ENCODE peak calls at places on chromosomes 16 and 17, in five cellular contexts. K is PC-3, S is spleen, X is breast epithelium, P is heart right ventricle. E is an unnamed sample.

GRCh38 chr16:86566966-86567700 is 504 bp downstream of the FOXC2 start:
- DNase-seq in P (peak; percentile 41), S (peak; percentile 71), X (no peak), K (no peak), E (no peak)

GRCh38 chr16:1416521-1416941 is 2.0 kb upstream of the UNKL start:
- DNase-seq in K (peak; percentile 20), S (no peak), P (no peak), X (no peak), E (no peak)

GRCh38 chr16:86240716-86241363 is 269.5 kb upstream of the FOXF1 start:
- DNase-seq in S (no peak), X (peak; percentile 2), K (no peak), P (no peak), E (no peak)

GRCh38 chr17:27975146-27976011 is 67.1 kb upstream of the NLK start:
- DNase-seq in X (no peak), K (peak; percentile 79), P (no peak), S (no peak), E (no peak)

GRCh38 chr16:53600076-53600475 is 97.1 kb upstream of the AKTIP start:
- DNase-seq in K (no peak), P (no peak), S (no peak), X (no peak), E (no peak)

GRCh38 chr16:17277981-17278381 is 192.8 kb downstream of the XYLT1 start:
- DNase-seq in P (no peak), X (no peak), S (no peak), K (no peak), E (no peak)

GRCh38 chr17:58092101-58092796 is 9.0 kb downstream of the DYNLL2 start:
- DNase-seq in K (no peak), S (no peak), P (no peak), X (no peak), E (no peak)

GRCh38 chr17:17503566-17504130 is 7.5 kb upstream of the RASD1 start:
- DNase-seq in X (no peak), S (peak; percentile 41), P (no peak), K (no peak), E (peak; percentile 57)

GRCh38 chr16:48117217-48118105 is 38.3 kb downstream of the ABCC12 start:
- DNase-seq in S (peak; percentile 82), K (peak; percentile 56), P (peak; percentile 53), X (no peak), E (no peak)

GRCh38 chr16:88552815-88553214 is 17.4 kb upstream of the ZC3H18 start:
- DNase-seq in K (no peak), X (no peak), S (no peak), P (no peak), E (no peak)

GRCh38 chr16:87681990-87682570 is 79.8 kb downstream of the JPH3 start:
- DNase-seq in S (no peak), K (no peak), P (no peak), X (no peak), E (no peak)

GRCh38 chr17:682150-682549 is 32.5 kb downstream of the VPS53 start:
- DNase-seq in K (no peak), X (no peak), S (no peak), P (no peak), E (no peak)

GRCh38 chr17:74354123-74354522 is 7.5 kb downstream of the BTBD17 start:
- DNase-seq in K (peak; percentile 44), S (peak; percentile 88), X (no peak), P (peak; percentile 54), E (no peak)

GRCh38 chr16:75105306-75106061 is 11.1 kb downstream of the LDHD start:
- DNase-seq in S (peak; percentile 78), K (no peak), X (no peak), P (peak; percentile 55), E (no peak)

GRCh38 chr16:88316151-88316550 is 66.6 kb upstream of the ZNF469 start:
- DNase-seq in X (no peak), P (no peak), S (no peak), K (no peak), E (no peak)

GRCh38 chr16:26554030-26554429 is 512.7 kb upstream of the C16orf82 start:
- DNase-seq in X (no peak), S (no peak), P (no peak), K (no peak), E (no peak)

GRCh38 chr16:65681406-65681805 is 559.5 kb upstream of the CDH11 start:
- DNase-seq in X (no peak), S (no peak), P (no peak), K (no peak), E (no peak)

GRCh38 chr16:14132696-14133048 is 61.6 kb downstream of the MRTFB start:
- DNase-seq in S (no peak), P (no peak), K (no peak), X (no peak), E (no peak)

GRCh38 chr17:18141210-18141803 is 32.8 kb downstream of the MYO15A start:
- DNase-seq in K (peak; percentile 82), P (no peak), X (no peak), S (no peak), E (no peak)

GRCh38 chr17:55764610-55765009 is 13.8 kb downstream of the PCTP start:
- DNase-seq in X (no peak), K (no peak), P (no peak), S (no peak), E (no peak)

GRCh38 chr17:6471531-6472465 is 27.5 kb downstream of the PIMREG start:
- DNase-seq in P (no peak), S (no peak), X (no peak), K (peak; percentile 63), E (no peak)

GRCh38 chr16:15451098-15451731 is 16.8 kb downstream of the BMERB1 start:
- DNase-seq in X (no peak), K (no peak), P (no peak), S (no peak), E (no peak)

GRCh38 chr16:72833491-72833890 is 214.4 kb downstream of the ZFHX3 start:
- DNase-seq in X (no peak), K (no peak), S (no peak), P (no peak), E (no peak)

GRCh38 chr17:39146273-39146672 is 5.2 kb downstream of the PLXDC1 start:
- DNase-seq in K (no peak), X (no peak), S (no peak), P (no peak), E (no peak)

GRCh38 chr17:74842599-74843351 is 16.9 kb downstream of the GRIN2C start:
- DNase-seq in P (peak; percentile 83), K (peak; percentile 82), X (no peak), S (no peak), E (no peak)

GRCh38 chr16:84874004-84874435 is 54.2 kb downstream of the CRISPLD2 start:
- DNase-seq in X (no peak), S (no peak), K (no peak), P (no peak), E (no peak)

GRCh38 chr17:29618272-29619065 is 4.2 kb downstream of the CORO6 start:
- DNase-seq in K (no peak), S (no peak), P (no peak), X (no peak), E (no peak)

GRCh38 chr16:64196444-64196843 is 925.4 kb downstream of the CDH11 start:
- DNase-seq in S (no peak), P (no peak), K (no peak), X (no peak), E (no peak)

GRCh38 chr16:2483160-2483559 is 8.2 kb downstream of the TBC1D24 start:
- DNase-seq in K (no peak), X (no peak), S (no peak), P (no peak), E (no peak)

GRCh38 chr16:27729516-27730304 is 179.8 kb downstream of the KATNIP start:
- DNase-seq in K (no peak), P (no peak), X (no peak), S (no peak), E (no peak)

GRCh38 chr17:13114601-13115024 is 96.8 kb upstream of the ELAC2 start:
- DNase-seq in K (peak; percentile 71), P (peak; percentile 31), X (no peak), S (no peak), E (no peak)

GRCh38 chr16:67935096-67935401 is 1.6 kb downstream of the PSMB10 start:
- DNase-seq in X (no peak), K (peak; percentile 12), P (no peak), S (no peak), E (no peak)

GRCh38 chr16:67934306-67935095 is 2.1 kb downstream of the PSMB10 start:
- DNase-seq in P (no peak), S (peak; percentile 84), K (no peak), X (no peak), E (no peak)

GRCh38 chr16:67935402-67936123 is 1.1 kb downstream of the PSMB10 start:
- DNase-seq in P (peak; percentile 92), X (peak; percentile 97), S (peak; percentile 99), K (peak; percentile 96), E (peak; percentile 99)

GRCh38 chr16:67932462-67932840 is 789 bp upstream of the CTRL start:
- DNase-seq in K (no peak), X (no peak), P (no peak), S (peak; percentile 59), E (no peak)

GRCh38 chr16:67933805-67934204 is 2.1 kb upstream of the CTRL start:
- DNase-seq in P (no peak), K (no peak), S (no peak), X (no peak), E (no peak)
- H3K27ac ChIP-seq in P (no peak overlapping the region), K (no peak overlapping the region), S (peak overlapping the region; percentile 98), X (no peak overlapping the region), E (no peak overlapping the region)

DNA sequence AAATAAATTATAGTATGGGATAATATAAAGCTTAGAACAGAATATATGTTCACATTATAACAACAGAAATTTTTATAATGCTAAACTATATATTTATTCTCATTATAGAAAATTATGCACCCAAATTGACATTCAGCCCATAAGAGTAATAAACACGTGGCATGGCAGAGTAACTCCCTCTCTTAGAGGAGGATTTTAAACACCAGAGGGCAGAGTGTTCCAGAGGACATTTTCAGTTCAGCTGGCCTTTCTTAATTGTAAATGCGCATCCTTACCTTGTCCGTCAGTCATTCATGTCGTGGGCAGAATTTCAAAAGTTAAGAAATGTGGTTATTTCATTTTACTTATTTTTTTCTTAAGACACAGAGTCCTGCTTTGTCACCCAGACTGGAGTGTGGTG is 147.1 kb downstream of the TANC2 start:
- DNase-seq in S (no peak), P (no peak), X (no peak), K (peak; percentile 55), E (no peak)
- TF ChIP-seq CTCF in S (no peak), P (peak; percentile 20), X (no peak), K (peak; percentile 67), E (peak; percentile 17)

GRCh38 chr17:8250101-8250500 is 1.0 kb downstream of the PFAS start:
- DNase-seq in P (no peak), S (no peak), X (no peak), K (peak; percentile 18), E (no peak)
- H3K4me3 ChIP-seq in P (no peak overlapping the region), S (peak overlapping the region; percentile 73), X (no peak overlapping the region), K (peak overlapping the region; percentile 100), E (peak overlapping the region; percentile 77)

GRCh38 chr17:80781851-80782277 is 209.8 kb upstream of the CHMP6 start:
- DNase-seq in X (no peak), S (no peak), K (no peak), P (no peak), E (peak; percentile 49)

GRCh38 chr17:80779336-80779735 is 212.3 kb upstream of the CHMP6 start:
- DNase-seq in X (no peak), S (no peak), K (no peak), P (no peak), E (no peak)

GRCh38 chr17:80781188-80781577 is 210.5 kb upstream of the CHMP6 start:
- DNase-seq in X (no peak), K (no peak), S (peak; percentile 86), P (no peak), E (no peak)

GRCh38 chr17:80779961-80780380 is 211.7 kb upstream of the CHMP6 start:
- DNase-seq in K (no peak), P (no peak), S (no peak), X (no peak), E (no peak)

GRCh38 chr17:80780381-80781187 is 211.1 kb upstream of the CHMP6 start:
- DNase-seq in X (no peak), S (no peak), P (no peak), K (no peak), E (no peak)
- H3K27ac ChIP-seq in X (peak overlapping the region; percentile 61), S (peak overlapping the region; percentile 55), P (no peak overlapping the region), K (peak overlapping the region; percentile 11), E (no peak overlapping the region)